ENCODE peak calls at places on chromosomes 2 and 18, in five cellular contexts. S is HCT116, J is IMR-90, R is heart left ventricle, M is upper lobe of left lung. H is an unnamed sample.

GRCh38 chr18:29271496-29271895 is 1094.6 kb upstream of the CDH2 start:
- DNase-seq in J (peak; percentile 43), S (no peak), R (no peak), M (no peak), H (no peak)

GRCh38 chr2:214651451-214651850 is 158.0 kb downstream of the BARD1 start:
- DNase-seq in M (no peak), S (no peak), J (peak; percentile 31), R (no peak), H (no peak)

GRCh38 chr2:238593236-238593635 is 166.5 kb downstream of the ASB1 start:
- DNase-seq in J (no peak), M (no peak), R (no peak), S (no peak), H (no peak)

GRCh38 chr2:20115902-20116301 is 64.5 kb upstream of the LAPTM4A start:
- DNase-seq in S (no peak), M (no peak), J (no peak), R (no peak), H (no peak)

GRCh38 chr2:162079514-162079913 is 5.5 kb upstream of the DPP4 start:
- DNase-seq in R (no peak), M (no peak), S (no peak), J (no peak), H (no peak)

GRCh38 chr2:88880441-88880953 is 189.0 kb downstream of the RPIA start:
- DNase-seq in R (no peak), M (no peak), S (peak; percentile 43), J (peak; percentile 39), H (peak; percentile 13)

GRCh38 chr18:59460060-59460395 is 101.0 kb upstream of the LMAN1 start:
- DNase-seq in M (no peak), S (no peak), J (peak; percentile 40), R (no peak), H (no peak)

GRCh38 chr2:70632966-70633365 is 79.3 kb upstream of the TGFA start:
- DNase-seq in M (no peak), J (no peak), R (no peak), S (no peak), H (no peak)

GRCh38 chr2:212908682-212909435 is 242.6 kb downstream of the IKZF2 start:
- DNase-seq in J (no peak), R (no peak), S (no peak), M (no peak), H (no peak)

GRCh38 chr2:8984855-8985254 is 18.6 kb downstream of the MBOAT2 start:
- DNase-seq in M (no peak), S (no peak), J (no peak), R (no peak), H (no peak)

GRCh38 chr2:45190481-45190880 is 181.2 kb upstream of the SIX2 start:
- DNase-seq in R (no peak), M (no peak), S (no peak), J (peak; percentile 69), H (peak; percentile 58)

GRCh38 chr2:110768591-110768990 is 36.2 kb downstream of the ACOXL start:
- DNase-seq in R (no peak), M (no peak), J (no peak), S (no peak), H (no peak)

GRCh38 chr2:183070942-183071844 is 7.4 kb upstream of the DUSP19 start:
- DNase-seq in S (no peak), J (peak; percentile 43), R (no peak), M (peak; percentile 29), H (no peak)

GRCh38 chr2:60707750-60708371 is 48.2 kb upstream of the PAPOLG start:
- DNase-seq in M (no peak), J (peak; percentile 28), S (peak; percentile 10), R (no peak), H (peak; percentile 13)

GRCh38 chr2:207970138-207970824 is 55.0 kb downstream of the PLEKHM3 start:
- DNase-seq in R (no peak), M (no peak), J (no peak), S (no peak), H (no peak)

GRCh38 chr2:165621086-165621560 is 151.6 kb downstream of the CSRNP3 start:
- DNase-seq in J (no peak), S (no peak), M (no peak), R (no peak), H (no peak)

GRCh38 chr2:57497489-57498096 is 549.0 kb upstream of the VRK2 start:
- DNase-seq in R (peak; percentile 22), M (peak; percentile 22), J (peak; percentile 32), S (peak; percentile 41), H (peak; percentile 6)

GRCh38 chr2:120828066-120828465 is 92.4 kb downstream of the GLI2 start:
- DNase-seq in S (no peak), R (no peak), M (no peak), J (no peak), H (no peak)

GRCh38 chr2:240921319-240922233 is 15.4 kb downstream of the CROCC2 start:
- DNase-seq in M (peak; percentile 24), J (peak; percentile 96), R (peak; percentile 67), S (no peak), H (peak; percentile 98)

GRCh38 chr18:9135912-9136314 is 668 bp upstream of the ANKRD12 start:
- DNase-seq in R (no peak), J (peak; percentile 19), M (no peak), S (peak; percentile 43), H (no peak)

GRCh38 chr2:105502625-105503334 is 103.9 kb upstream of the FHL2 start:
- DNase-seq in M (no peak), J (no peak), S (no peak), R (no peak), H (no peak)

GRCh38 chr2:159052157-159052561 is 83.7 kb downstream of the TANC1 start:
- DNase-seq in M (no peak), S (no peak), J (peak; percentile 49), R (no peak), H (no peak)

GRCh38 chr2:118185210-118186109 is 97.2 kb downstream of the INSIG2 start:
- DNase-seq in J (peak; percentile 20), M (peak; percentile 76), R (peak; percentile 61), S (no peak), H (peak; percentile 31)

GRCh38 chr2:233354500-233354924 is 218 bp downstream of the DGKD start:
- DNase-seq in S (no peak), J (no peak), R (no peak), M (no peak), H (no peak)
- TF ChIP-seq POLR2A in S (peak; percentile 53), J (peak; percentile 61), R (no peak), M (no peak), H (peak; percentile 69)

GRCh38 chr2:25401307-25402021 is 59.7 kb upstream of the DNMT3A start:
- DNase-seq in M (no peak), R (no peak), J (no peak), S (no peak), H (no peak)
- TF ChIP-seq POLR2A in M (no peak), R (no peak), J (no peak), S (no peak), H (no peak)

GRCh38 chr18:63317556-63317946 is 2.0 kb downstream of the BCL2 start:
- DNase-seq in J (no peak), M (no peak), R (no peak), S (no peak), H (no peak)

GRCh38 chr18:63315879-63316278 is 3.7 kb downstream of the BCL2 start:
- DNase-seq in M (no peak), R (no peak), J (no peak), S (no peak), H (no peak)

GRCh38 chr18:63317982-63318881 is 1.3 kb downstream of the BCL2 start:
- DNase-seq in J (no peak), R (peak; percentile 59), S (no peak), M (peak; percentile 61), H (no peak)

GRCh38 chr18:63314991-63315662 is 4.4 kb downstream of the BCL2 start:
- DNase-seq in R (no peak), S (no peak), J (no peak), M (no peak), H (no peak)

DNA sequence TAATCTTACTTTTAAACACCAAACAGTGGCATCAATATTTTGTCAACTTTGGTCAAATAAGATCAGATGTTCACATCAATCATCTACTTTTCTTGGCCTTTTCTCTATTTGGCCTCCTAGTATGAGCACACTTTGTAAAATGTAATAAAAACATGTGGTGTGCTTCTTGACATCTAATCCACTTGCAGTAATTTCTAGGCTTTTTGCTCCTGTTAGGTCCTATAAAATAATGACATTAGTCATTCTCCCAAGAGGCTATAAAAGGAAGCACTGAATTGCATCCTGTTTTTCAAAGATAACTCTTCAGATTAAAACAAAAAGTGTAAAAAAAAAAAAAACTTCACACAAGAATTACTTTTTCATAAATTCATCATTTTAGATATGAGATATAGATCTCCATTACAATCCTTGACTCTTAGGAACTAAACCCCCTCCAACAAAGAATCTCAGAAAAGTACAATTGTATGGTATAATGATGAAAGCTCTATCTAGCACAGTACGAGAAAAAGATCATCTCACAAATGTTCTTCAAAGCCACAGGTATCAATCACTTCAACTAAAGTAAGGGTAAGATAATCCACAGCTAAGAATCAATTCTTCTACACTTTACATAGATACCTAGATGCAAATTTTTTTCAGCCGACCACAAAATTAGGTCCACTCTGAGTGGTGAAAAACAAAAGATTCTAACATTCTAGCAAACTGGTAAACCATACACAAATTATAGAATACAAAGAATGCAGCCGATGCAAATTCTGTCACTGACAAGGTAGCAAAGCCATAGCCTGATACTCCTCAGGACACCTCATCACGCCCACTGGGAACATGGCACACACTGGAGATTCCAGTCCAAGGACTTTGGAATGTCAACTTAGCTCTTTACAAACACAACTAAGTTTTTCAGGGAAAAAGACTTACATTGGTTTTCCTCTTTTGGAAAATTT is 2.7 kb downstream of the BCL2 start:
- DNase-seq in J (no peak), M (no peak), R (no peak), S (no peak), H (no peak)
- TF ChIP-seq POLR2A in J (no peak), M (no peak), R (no peak), S (no peak), H (no peak)

GRCh38 chr18:67268530-67268929 is 248.0 kb downstream of the DSEL start:
- DNase-seq in S (no peak), R (no peak), J (no peak), M (no peak), H (no peak)

GRCh38 chr18:67269206-67269605 is 247.3 kb downstream of the DSEL start:
- DNase-seq in J (no peak), S (no peak), R (no peak), M (no peak), H (no peak)

GRCh38 chr18:67266591-67267237 is 249.8 kb downstream of the DSEL start:
- DNase-seq in J (peak; percentile 59), M (no peak), S (no peak), R (no peak), H (no peak)

GRCh38 chr18:67266246-67266570 is 250.3 kb downstream of the DSEL start:
- DNase-seq in S (no peak), J (no peak), R (no peak), M (no peak), H (no peak)

DNA sequence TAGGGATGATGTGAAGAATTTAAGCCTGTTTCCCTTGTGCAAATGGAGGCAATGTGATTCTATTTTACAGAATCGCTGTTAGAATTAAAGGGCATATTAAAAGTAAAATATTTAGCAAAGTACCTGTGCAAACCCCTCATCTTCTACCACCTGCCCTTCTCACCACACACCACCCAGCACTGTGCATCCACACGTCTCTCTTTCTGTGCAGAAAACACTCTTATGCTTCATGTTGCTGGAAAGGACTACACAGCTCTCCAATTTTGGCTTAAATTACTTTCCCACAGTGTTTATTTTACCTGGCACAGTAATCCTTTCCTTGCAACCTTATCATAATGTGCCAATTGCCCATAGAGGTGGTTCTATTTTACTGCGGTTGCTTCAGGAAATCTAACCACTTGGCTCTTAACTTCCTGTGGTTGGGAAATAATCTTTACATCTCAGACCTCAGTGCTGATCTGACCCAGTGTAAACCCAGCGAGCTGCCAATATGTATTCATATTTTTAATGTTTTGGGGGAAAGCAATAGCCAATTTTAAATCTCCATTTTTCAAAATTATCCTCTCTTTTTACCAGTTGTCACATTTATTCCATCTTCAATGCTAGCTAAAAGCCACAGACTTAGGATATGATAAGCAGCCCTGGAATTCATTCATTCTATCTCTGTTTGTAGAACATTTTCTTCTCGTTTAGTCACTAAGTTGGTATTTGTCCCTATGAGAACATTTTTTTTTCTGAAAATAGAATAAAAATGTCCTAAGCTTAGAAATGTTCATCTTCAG is 250.9 kb downstream of the DSEL start:
- DNase-seq in M (no peak), S (no peak), J (peak; percentile 79), R (no peak), H (no peak)
- TF ChIP-seq POLR2A in M (no peak), S (no peak), J (no peak), R (no peak), H (no peak)